ENCODE peak calls at places on chromosome 13, in seven cellular contexts. E is tibial nerve; A is uterus; Z is breast epithelium; S is thoracic aorta; K is CD8-positive, alpha-beta T cell; N is heart right ventricle. O is an unnamed sample.

GRCh38 chr13:51869921-51870320 is 8.2 kb downstream of the CCDC70 start:
- DNase-seq in A (no peak), E (no peak), N (no peak), S (no peak), K (no peak), Z (no peak), O (no peak)

GRCh38 chr13:49353908-49354307 is 90.0 kb downstream of the CAB39L start:
- DNase-seq in K (no peak), A (no peak), Z (no peak), N (no peak), E (no peak), S (no peak), O (no peak)

GRCh38 chr13:99086149-99086868 is 108.4 kb upstream of the DOCK9 start:
- DNase-seq in E (no peak), N (peak), K (peak), Z (no peak), A (peak), S (no peak), O (no peak)

GRCh38 chr13:69683921-69684663 is 423.5 kb upstream of the ATXN8OS start:
- DNase-seq in Z (no peak), K (no peak), S (no peak), E (no peak), A (no peak), N (no peak), O (no peak)

GRCh38 chr13:99310382-99311031 is 3.3 kb upstream of the GPR183 start:
- DNase-seq in S (no peak), K (no peak), A (no peak), Z (no peak), N (no peak), E (no peak), O (no peak)

GRCh38 chr13:73449258-73449657 is 390.5 kb downstream of the KLF5 start:
- DNase-seq in K (no peak), E (no peak), Z (no peak), N (no peak), S (no peak), A (no peak), O (no peak)

GRCh38 chr13:24511824-24512207 is 762 bp downstream of the PARP4 start:
- DNase-seq in A (no peak), E (no peak), S (no peak), N (no peak), Z (no peak), K (no peak), O (no peak)

GRCh38 chr13:31096624-31097302 is 64.9 kb downstream of the HSPH1 start:
- DNase-seq in E (no peak), N (no peak), Z (no peak), S (no peak), K (no peak), A (no peak), O (no peak)

GRCh38 chr13:42548731-42549554 is 25.0 kb upstream of the TNFSF11 start:
- DNase-seq in E (no peak), K (no peak), Z (no peak), S (no peak), A (no peak), N (peak), O (peak)

GRCh38 chr13:112810608-112811007 is 120.8 kb downstream of the ATP11A start:
- DNase-seq in A (no peak), N (no peak), K (no peak), E (no peak), Z (no peak), S (no peak), O (no peak)

GRCh38 chr13:101624210-101624922 is 171.9 kb downstream of the ITGBL1 start:
- DNase-seq in N (peak), S (no peak), Z (no peak), K (no peak), A (no peak), E (no peak), O (no peak)

GRCh38 chr13:35741657-35742056 is 265.2 kb upstream of the MAB21L1 start:
- DNase-seq in A (no peak), Z (no peak), S (no peak), N (no peak), K (no peak), E (no peak), O (no peak)

GRCh38 chr13:65090191-65090590 is 2139.9 kb downstream of the PCDH9 start:
- DNase-seq in Z (no peak), K (no peak), S (no peak), A (no peak), E (no peak), N (no peak), O (no peak)

GRCh38 chr13:110484290-110485048 is 77.1 kb downstream of the RAB20 start:
- DNase-seq in K (no peak), S (no peak), E (no peak), N (no peak), A (no peak), Z (no peak), O (no peak)

GRCh38 chr13:83190020-83190419 is 692.3 kb downstream of the SLITRK1 start:
- DNase-seq in A (no peak), S (no peak), N (no peak), E (no peak), Z (no peak), K (no peak), O (no peak)

GRCh38 chr13:30112602-30113435 is 194.5 kb downstream of the KATNAL1 start:
- DNase-seq in S (no peak), N (peak), A (peak), K (peak), Z (peak), E (peak), O (peak)

GRCh38 chr13:39913928-39914327 is 258.5 kb downstream of the COG6 start:
- DNase-seq in K (no peak), N (no peak), E (peak), Z (no peak), A (no peak), S (no peak), O (no peak)

GRCh38 chr13:21849323-21849722 is 178.4 kb downstream of the FGF9 start:
- DNase-seq in S (no peak), Z (no peak), K (no peak), A (no peak), E (no peak), N (no peak), O (no peak)

GRCh38 chr13:27250833-27251165 is 559 bp upstream of the RPL21 start:
- DNase-seq in K (no peak), E (no peak), Z (no peak), A (no peak), S (no peak), N (no peak), O (no peak)

GRCh38 chr13:110317093-110317492 is 10.0 kb downstream of the COL4A2 start:
- DNase-seq in A (no peak), E (no peak), Z (no peak), K (no peak), N (no peak), S (no peak), O (no peak)

GRCh38 chr13:110382229-110382628 is 75.1 kb downstream of the COL4A2 start:
- DNase-seq in S (no peak), Z (no peak), E (no peak), K (no peak), A (no peak), N (no peak), O (no peak)

GRCh38 chr13:56201834-56202233 is 938.9 kb upstream of the PRR20A start:
- DNase-seq in S (no peak), K (no peak), E (no peak), A (no peak), Z (no peak), N (no peak), O (no peak)

GRCh38 chr13:27355894-27356293 is 68.5 kb upstream of the GTF3A start:
- DNase-seq in S (no peak), E (no peak), N (no peak), A (no peak), Z (no peak), K (no peak), O (no peak)

GRCh38 chr13:65111223-65111622 is 2118.9 kb downstream of the PCDH9 start:
- DNase-seq in S (no peak), N (no peak), A (no peak), E (no peak), Z (no peak), K (no peak), O (no peak)

GRCh38 chr13:98459171-98459681 is 117.7 kb downstream of the STK24 start:
- DNase-seq in S (no peak), A (no peak), E (no peak), K (no peak), Z (no peak), N (no peak), O (no peak)

GRCh38 chr13:77810891-77811290 is 107.7 kb downstream of the EDNRB start:
- DNase-seq in K (no peak), E (no peak), N (no peak), Z (no peak), A (no peak), S (no peak), O (no peak)

GRCh38 chr13:35720690-35721554 is 244.4 kb upstream of the MAB21L1 start:
- DNase-seq in N (peak), Z (no peak), E (no peak), K (no peak), S (no peak), A (peak), O (peak)

GRCh38 chr13:25352806-25353205 is 19.0 kb upstream of the ATP8A2 start:
- DNase-seq in E (no peak), K (no peak), A (no peak), S (no peak), N (no peak), Z (no peak), O (no peak)

GRCh38 chr13:83929147-83929546 is 46.9 kb upstream of the SLITRK1 start:
- DNase-seq in Z (no peak), K (no peak), N (no peak), E (no peak), S (no peak), A (no peak), O (no peak)

GRCh38 chr13:110445722-110446569 is 115.6 kb downstream of the RAB20 start:
- DNase-seq in A (peak), Z (no peak), K (no peak), S (no peak), N (no peak), E (no peak), O (no peak)

GRCh38 chr13:27211771-27212364 is 39.5 kb upstream of the RPL21 start:
- DNase-seq in A (no peak), K (no peak), S (no peak), E (no peak), N (no peak), Z (no peak), O (no peak)

GRCh38 chr13:74047925-74048324 is 86.3 kb downstream of the KLF12 start:
- DNase-seq in N (no peak), S (no peak), K (no peak), Z (no peak), E (no peak), A (no peak), O (no peak)

GRCh38 chr13:105702441-105702840 is 833.0 kb downstream of the EFNB2 start:
- DNase-seq in K (no peak), A (no peak), Z (no peak), S (no peak), E (no peak), N (no peak), O (no peak)

GRCh38 chr13:43786766-43787517 is at the start of gene ENOX1:
- DNase-seq in N (peak), Z (no peak), K (no peak), E (no peak), S (no peak), A (peak), O (peak)

GRCh38 chr13:91085127-91085526 is 262.4 kb upstream of the MIR17HG start:
- DNase-seq in K (no peak), N (no peak), A (no peak), E (no peak), Z (no peak), S (no peak), O (no peak)

GRCh38 chr13:111202745-111203144 is 87.6 kb downstream of the ARHGEF7 start:
- DNase-seq in N (peak), E (no peak), Z (no peak), S (no peak), K (no peak), A (no peak), O (no peak)

GRCh38 chr13:63208811-63209210 is 1793.2 kb upstream of the PCDH20 start:
- DNase-seq in K (no peak), N (no peak), Z (no peak), A (no peak), S (no peak), E (no peak), O (no peak)

DNA sequence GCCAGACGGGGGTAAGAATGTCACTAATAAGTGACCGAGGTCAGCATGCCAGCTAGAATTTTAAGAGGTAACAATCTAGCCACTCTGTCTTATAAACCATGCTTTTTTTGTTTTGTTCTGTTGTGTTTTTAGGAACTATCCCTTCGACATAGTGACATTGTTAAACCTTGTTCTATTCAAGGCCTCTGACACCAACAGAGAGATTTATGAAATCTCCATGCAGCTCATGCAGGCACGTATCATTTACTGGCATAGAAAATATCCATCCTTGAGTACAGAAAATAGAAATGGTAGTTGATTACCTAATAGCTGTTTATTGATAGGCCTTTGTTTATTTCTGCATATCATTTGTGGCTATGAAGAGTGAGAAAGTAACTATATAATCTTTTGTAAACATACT is 113.4 kb downstream of the ZAR1L start:
- DNase-seq in E (no peak), N (no peak), K (no peak), Z (no peak), S (no peak), A (no peak), O (no peak)
- H3K27ac ChIP-seq in E (no peak), N (peak), K (no peak), Z (no peak), S (no peak), A (no peak), O (no peak)

GRCh38 chr13:94548382-94549240 is 47.3 kb downstream of the TGDS start:
- DNase-seq in A (peak), E (peak), N (peak), Z (no peak), S (peak), K (no peak), O (peak)
- H3K27ac ChIP-seq in A (peak), E (peak), N (peak), Z (peak), S (peak), K (peak), O (peak)

GRCh38 chr13:45331123-45331619 is 9.8 kb downstream of the TPT1 start:
- DNase-seq in K (no peak), Z (no peak), S (no peak), A (no peak), N (no peak), E (no peak), O (no peak)

GRCh38 chr13:45327253-45327954 is 13.6 kb downstream of the TPT1 start:
- DNase-seq in E (no peak), Z (no peak), K (no peak), S (no peak), N (no peak), A (no peak), O (no peak)

GRCh38 chr13:45325806-45326205 is 15.2 kb downstream of the TPT1 start:
- DNase-seq in N (peak), Z (no peak), S (peak), E (peak), K (no peak), A (no peak), O (no peak)

GRCh38 chr13:45331981-45332830 is 8.8 kb downstream of the TPT1 start:
- DNase-seq in Z (no peak), S (no peak), K (no peak), E (no peak), N (no peak), A (no peak), O (no peak)

GRCh38 chr13:45328661-45329105 is 12.3 kb downstream of the TPT1 start:
- DNase-seq in K (no peak), N (no peak), Z (no peak), E (no peak), A (no peak), S (no peak), O (no peak)
- H3K27ac ChIP-seq in K (no peak), N (peak), Z (no peak), E (no peak), A (peak), S (peak), O (no peak)

GRCh38 chr13:114101325-114101821 is 31.1 kb downstream of the RASA3 start:
- DNase-seq in A (peak), E (peak), K (no peak), N (no peak), S (no peak), Z (peak), O (no peak)
- H3K27ac ChIP-seq in A (peak), E (peak), K (no peak), N (peak), S (peak), Z (peak), O (peak)